ENCODE peak calls at places on chromosomes 11 and 22, in five cellular contexts. E, R, S, Z and F are unnamed samples.

GRCh38 chr22:50537765-50538164 is 7.9 kb upstream of the KLHDC7B start:
- DNase-seq in E (no peak), R (no peak), S (no peak), Z (peak), F (no peak)

GRCh38 chr11:58286249-58286648 is 18.2 kb upstream of the OR10W1 start:
- DNase-seq in E (peak), R (no peak), S (no peak), Z (no peak), F (no peak)

GRCh38 chr11:2777871-2778629 is 78.3 kb upstream of the KCNQ1OT1 start:
- DNase-seq in E (no peak), R (no peak), S (no peak), Z (peak), F (no peak)

GRCh38 chr11:104015649-104016415 is 20.6 kb upstream of the DDI1 start:
- DNase-seq in E (no peak), R (no peak), S (no peak), Z (no peak), F (no peak)

GRCh38 chr22:18065256-18065655 is 12.5 kb upstream of the PEX26 start:
- DNase-seq in E (no peak), R (no peak), S (no peak), Z (no peak), F (no peak)

GRCh38 chr11:110777765-110778164 is 65.5 kb upstream of the ARHGAP20 start:
- DNase-seq in E (peak), R (no peak), S (no peak), Z (no peak), F (no peak)

GRCh38 chr11:78961938-78962701 is 387.5 kb upstream of the NARS2 start:
- DNase-seq in E (no peak), R (peak), S (no peak), Z (no peak), F (peak)

GRCh38 chr11:35047179-35047578 is 91.8 kb upstream of the CD44 start:
- DNase-seq in E (no peak), R (no peak), S (no peak), Z (no peak), F (no peak)

GRCh38 chr22:38317995-38318715 is 922 bp upstream of the CSNK1E start:
- DNase-seq in E (peak), R (no peak), S (peak), Z (peak), F (no peak)

GRCh38 chr11:121870202-121871045 is 245.6 kb downstream of the BLID start:
- DNase-seq in E (no peak), R (no peak), S (no peak), Z (no peak), F (no peak)

GRCh38 chr11:42410251-42410956 is 901.4 kb upstream of the API5 start:
- DNase-seq in E (no peak), R (peak), S (no peak), Z (no peak), F (no peak)